ENCODE peak calls at places on chromosome 7, in nine cellular contexts. R is left colon; C is stimulated activated CD4-positive, alpha-beta T cell treated with anti-CD3 and anti-CD28 coated beads, Interleukin-4, amount 100 ng/mL, for 48 hours; K is ascending aorta; A is H4; U is CD8-positive, alpha-beta memory T cell; Q is NCI-H524; H is COLO829; V is HFF-Myc. J is an unnamed sample.

GRCh38 chr7:21106296-21106732 is 319.6 kb upstream of the SP8 start:
- DNase-seq in R (no peak), Q (no peak), V (no peak), H (no peak), K (no peak), C (no peak), U (no peak), A (no peak), J (no peak)

GRCh38 chr7:148118371-148118770 is 472.2 kb upstream of the C7orf33 start:
- DNase-seq in H (no peak), K (no peak), C (no peak), R (no peak), V (no peak), Q (no peak), A (no peak), U (no peak), J (no peak)

GRCh38 chr7:153247926-153248325 is 488.4 kb downstream of the ACTR3B start:
- DNase-seq in R (no peak), C (no peak), U (no peak), H (no peak), K (no peak), V (no peak), Q (no peak), A (no peak), J (no peak)

GRCh38 chr7:40717242-40717641 is 582.4 kb downstream of the SUGCT start:
- DNase-seq in A (peak), V (peak), Q (peak), R (peak), C (no peak), H (peak), K (peak), U (no peak), J (peak)

GRCh38 chr7:28114056-28114455 is 66.5 kb downstream of the JAZF1 start:
- DNase-seq in V (no peak), A (no peak), R (no peak), Q (no peak), H (no peak), U (no peak), C (no peak), K (no peak), J (no peak)

GRCh38 chr7:5423844-5424688 is 432 bp upstream of the TNRC18 start:
- DNase-seq in V (peak), Q (peak), U (peak), A (peak), R (peak), K (peak), H (peak), C (no peak), J (peak)

GRCh38 chr7:104979167-104979841 is 34.7 kb upstream of the KMT2E start:
- DNase-seq in K (no peak), U (no peak), Q (no peak), A (peak), R (no peak), V (no peak), H (peak), C (no peak), J (no peak)

GRCh38 chr7:129788993-129789392 is 163.8 kb downstream of the UBE2H start:
- DNase-seq in U (no peak), K (no peak), R (no peak), Q (peak), V (no peak), C (no peak), H (no peak), A (no peak), J (no peak)

GRCh38 chr7:133562617-133563016 is 309.7 kb downstream of the EXOC4 start:
- DNase-seq in Q (no peak), H (peak), R (no peak), U (no peak), V (no peak), A (no peak), K (no peak), C (no peak), J (no peak)

GRCh38 chr7:43655584-43655983 is 72.7 kb downstream of the STK17A start:
- DNase-seq in U (no peak), R (no peak), A (no peak), Q (no peak), V (no peak), C (no peak), H (no peak), K (no peak), J (no peak)

GRCh38 chr7:27210441-27211083 is 10.7 kb upstream of the HOXA13 start:
- DNase-seq in K (no peak), R (peak), Q (peak), U (no peak), A (peak), V (no peak), H (peak), C (no peak), J (peak)

GRCh38 chr7:47088329-47089067 is 493.4 kb downstream of the TNS3 start:
- DNase-seq in R (no peak), H (peak), A (peak), U (peak), Q (peak), K (no peak), V (no peak), C (peak), J (peak)

GRCh38 chr7:133056370-133057238 is 25.3 kb downstream of the CHCHD3 start:
- DNase-seq in C (no peak), Q (no peak), H (no peak), A (no peak), R (no peak), U (no peak), V (no peak), K (no peak), J (no peak)

GRCh38 chr7:74598558-74598957 is 59.0 kb upstream of the GTF2I start:
- DNase-seq in V (peak), Q (no peak), A (peak), K (no peak), C (no peak), U (no peak), H (no peak), R (no peak), J (no peak)

GRCh38 chr7:143499743-143500348 is 22.2 kb downstream of the TAS2R41 start:
- DNase-seq in R (no peak), H (no peak), U (no peak), C (no peak), Q (no peak), V (no peak), K (no peak), A (no peak), J (no peak)